ENCODE peak calls at places on chromosomes 16 and 17, in five cellular contexts. R is choroid plexus epithelial cell, L is stomach, O is lower leg skin, K is AG09309. S is an unnamed sample.

GRCh38 chr16:79707867-79708266 is 107.3 kb upstream of the MAF start:
- DNase-seq in O (peak), K (no peak), L (peak), R (no peak), S (no peak)

GRCh38 chr17:68248886-68249872 is 1.3 kb downstream of the AMZ2 start:
- DNase-seq in R (no peak), O (no peak), L (no peak), K (no peak), S (no peak)

GRCh38 chr16:22335668-22336246 is 38.5 kb downstream of the POLR3E start:
- DNase-seq in O (no peak), L (no peak), K (no peak), R (no peak), S (no peak)

GRCh38 chr17:43734376-43734775 is 24.2 kb downstream of the SOST start:
- DNase-seq in O (no peak), K (peak), R (peak), L (no peak), S (no peak)

GRCh38 chr16:88538366-88539060 is 31.7 kb upstream of the ZC3H18 start:
- DNase-seq in R (no peak), L (no peak), K (no peak), O (no peak), S (no peak)

GRCh38 chr16:12773216-12773615 is 30.5 kb downstream of the CPPED1 start:
- DNase-seq in O (no peak), K (no peak), R (no peak), L (peak), S (no peak)

GRCh38 chr16:50696575-50697420 is 3.4 kb downstream of the NOD2 start:
- DNase-seq in K (no peak), L (peak), O (peak), R (peak), S (peak)

GRCh38 chr17:17781591-17782424 is 55.0 kb downstream of the SREBF1 start:
- DNase-seq in L (peak), R (peak), K (no peak), O (no peak), S (peak)

GRCh38 chr17:11130367-11130766 is 110.6 kb upstream of the SHISA6 start:
- DNase-seq in K (no peak), L (no peak), R (no peak), O (no peak), S (no peak)

GRCh38 chr17:35315283-35315682 is 58.1 kb downstream of the SLFN11 start:
- DNase-seq in L (no peak), K (peak), O (peak), R (peak), S (no peak)

GRCh38 chr17:47414612-47415011 is 90.9 kb downstream of the EFCAB13 start:
- DNase-seq in R (no peak), O (no peak), L (no peak), K (no peak), S (no peak)

GRCh38 chr17:4188076-4188475 is 45.1 kb downstream of the CYB5D2 start:
- DNase-seq in O (no peak), K (no peak), R (no peak), L (no peak), S (no peak)

GRCh38 chr17:36641331-36641876 is 40.0 kb downstream of the MRM1 start:
- DNase-seq in O (no peak), K (no peak), R (no peak), L (no peak), S (no peak)

GRCh38 chr17:80294210-80294609 is 33.6 kb downstream of the RNF213 start:
- DNase-seq in R (no peak), O (peak), K (no peak), L (no peak), S (no peak)

GRCh38 chr17:65656390-65657250 is 95.2 kb upstream of the AXIN2 start:
- DNase-seq in O (no peak), R (peak), K (no peak), L (no peak), S (no peak)

GRCh38 chr17:42531455-42532354 is 4.3 kb upstream of the NAGLU start:
- DNase-seq in O (no peak), K (no peak), R (no peak), L (peak), S (peak)

GRCh38 chr17:4043862-4044261 is 79.6 kb upstream of the ATP2A3 start:
- DNase-seq in R (no peak), O (no peak), L (peak), K (no peak), S (peak)

GRCh38 chr17:59941131-59941530 is 23.4 kb downstream of the RNFT1 start:
- DNase-seq in R (no peak), L (no peak), O (no peak), K (no peak), S (no peak)

GRCh38 chr16:12754824-12755543 is 48.7 kb downstream of the CPPED1 start:
- DNase-seq in R (peak), O (no peak), L (no peak), K (peak), S (no peak)

GRCh38 chr16:89101303-89102034 is 7.8 kb downstream of the ACSF3 start:
- DNase-seq in R (no peak), O (no peak), L (no peak), K (no peak), S (no peak)

GRCh38 chr17:27807567-27808470 is 7.5 kb upstream of the NOS2 start:
- DNase-seq in R (no peak), K (no peak), O (no peak), L (peak), S (peak)

GRCh38 chr17:36691606-36692005 is 90.2 kb downstream of the MRM1 start:
- DNase-seq in R (no peak), L (no peak), O (no peak), K (no peak), S (no peak)

GRCh38 chr17:46802831-46803230 is 15.7 kb downstream of the WNT3 start:
- DNase-seq in O (no peak), L (no peak), K (no peak), R (no peak), S (no peak)

GRCh38 chr17:59366773-59367656 is 35.6 kb downstream of the YPEL2 start:
- DNase-seq in R (peak), K (no peak), L (peak), O (no peak), S (peak)

GRCh38 chr17:1529863-1530262 is 13.5 kb upstream of the INPP5K start:
- DNase-seq in K (no peak), O (no peak), R (no peak), L (no peak), S (no peak)

GRCh38 chr16:1082952-1083675 is 10.6 kb downstream of the SSTR5 start:
- DNase-seq in L (no peak), O (no peak), R (no peak), K (no peak), S (no peak)

GRCh38 chr17:62819511-62820221 is 11.6 kb upstream of the MARCHF10 start:
- DNase-seq in R (peak), O (peak), K (peak), L (peak), S (peak)

GRCh38 chr16:68072038-68072695 is 13.0 kb upstream of the NFATC3 start:
- DNase-seq in L (no peak), R (peak), K (no peak), O (peak), S (no peak)

GRCh38 chr16:81601601-81602251 is 157.1 kb downstream of the CMIP start:
- DNase-seq in R (no peak), L (no peak), O (no peak), K (no peak), S (no peak)

GRCh38 chr17:18257747-18258355 is 687 bp downstream of the FLII start:
- DNase-seq in R (peak), K (no peak), O (peak), L (peak), S (peak)

GRCh38 chr17:61362396-61362795 is 37.2 kb upstream of the TBX2 start:
- DNase-seq in K (no peak), R (no peak), O (no peak), L (no peak), S (no peak)

GRCh38 chr16:11736903-11737302 is 5.8 kb downstream of the TXNDC11 start:
- DNase-seq in R (no peak), O (no peak), K (no peak), L (no peak), S (no peak)

GRCh38 chr16:11737678-11738077 is 5.0 kb downstream of the TXNDC11 start:
- DNase-seq in L (no peak), R (no peak), K (no peak), O (no peak), S (no peak)

GRCh38 chr16:11734025-11734652 is 8.5 kb downstream of the TXNDC11 start:
- DNase-seq in L (no peak), R (no peak), O (no peak), K (no peak), S (peak)

GRCh38 chr16:11735801-11736200 is 6.9 kb downstream of the TXNDC11 start:
- DNase-seq in K (no peak), L (no peak), O (no peak), R (no peak), S (no peak)

GRCh38 chr16:11734653-11735043 is 8.0 kb downstream of the TXNDC11 start:
- DNase-seq in L (no peak), K (no peak), R (no peak), O (no peak), S (no peak)
- H3K4me3 ChIP-seq in L (no peak), K (no peak), R (no peak), O (no peak), S (no peak)

DNA sequence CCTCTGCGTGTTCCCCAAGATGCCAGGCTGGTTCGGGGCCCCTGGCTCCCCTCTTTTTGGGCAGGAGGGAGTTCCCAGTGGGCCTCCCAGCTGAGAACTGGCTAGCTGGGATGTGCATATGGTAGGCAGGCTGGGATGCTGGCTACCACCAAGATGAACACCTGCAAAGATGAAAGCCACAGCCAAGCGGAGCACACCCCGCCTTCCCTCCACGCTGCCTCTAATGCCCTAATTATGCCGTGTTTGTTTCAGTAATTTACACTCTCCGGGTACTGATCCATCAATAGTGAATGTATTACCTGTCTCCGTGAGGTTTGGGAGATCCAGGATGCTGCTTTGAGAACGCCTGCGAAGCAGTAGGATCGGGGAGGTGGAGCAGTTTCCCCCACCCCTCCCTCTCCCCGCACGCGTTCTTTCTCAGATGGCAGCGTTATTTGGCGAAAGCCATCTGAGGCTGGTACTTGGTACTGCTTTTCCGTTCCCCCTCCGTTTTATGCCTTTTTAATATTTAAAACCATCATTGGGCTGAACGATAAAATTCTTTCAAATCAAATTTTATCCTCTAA is 28.8 kb upstream of the GSE1 start:
- DNase-seq in O (no peak), R (no peak), L (no peak), K (no peak), S (no peak)
- H3K4me3 ChIP-seq in O (no peak), R (no peak), L (no peak), K (no peak), S (no peak)

GRCh38 chr16:4231367-4231766 is 10.5 kb downstream of the SRL start:
- DNase-seq in O (no peak), L (no peak), R (no peak), K (no peak), S (no peak)
- H3K4me3 ChIP-seq in O (no peak), L (no peak), R (no peak), K (no peak), S (no peak)

GRCh38 chr17:28968269-28968913 is 17.1 kb upstream of the PHF12 start:
- DNase-seq in O (no peak), R (peak), L (no peak), K (no peak), S (peak)

GRCh38 chr17:28970879-28971278 is 19.6 kb upstream of the PHF12 start:
- DNase-seq in O (no peak), L (no peak), K (no peak), R (no peak), S (no peak)

GRCh38 chr17:28968914-28969295 is 17.6 kb upstream of the PHF12 start:
- DNase-seq in L (no peak), O (no peak), K (no peak), R (no peak), S (no peak)

GRCh38 chr17:28969706-28970393 is 18.5 kb upstream of the PHF12 start:
- DNase-seq in K (no peak), O (no peak), R (no peak), L (no peak), S (no peak)

GRCh38 chr17:28967240-28968135 is 16.2 kb upstream of the PHF12 start:
- DNase-seq in K (no peak), L (no peak), O (no peak), R (no peak), S (no peak)
- H3K4me3 ChIP-seq in K (no peak), L (no peak), O (no peak), R (no peak), S (no peak)

DNA sequence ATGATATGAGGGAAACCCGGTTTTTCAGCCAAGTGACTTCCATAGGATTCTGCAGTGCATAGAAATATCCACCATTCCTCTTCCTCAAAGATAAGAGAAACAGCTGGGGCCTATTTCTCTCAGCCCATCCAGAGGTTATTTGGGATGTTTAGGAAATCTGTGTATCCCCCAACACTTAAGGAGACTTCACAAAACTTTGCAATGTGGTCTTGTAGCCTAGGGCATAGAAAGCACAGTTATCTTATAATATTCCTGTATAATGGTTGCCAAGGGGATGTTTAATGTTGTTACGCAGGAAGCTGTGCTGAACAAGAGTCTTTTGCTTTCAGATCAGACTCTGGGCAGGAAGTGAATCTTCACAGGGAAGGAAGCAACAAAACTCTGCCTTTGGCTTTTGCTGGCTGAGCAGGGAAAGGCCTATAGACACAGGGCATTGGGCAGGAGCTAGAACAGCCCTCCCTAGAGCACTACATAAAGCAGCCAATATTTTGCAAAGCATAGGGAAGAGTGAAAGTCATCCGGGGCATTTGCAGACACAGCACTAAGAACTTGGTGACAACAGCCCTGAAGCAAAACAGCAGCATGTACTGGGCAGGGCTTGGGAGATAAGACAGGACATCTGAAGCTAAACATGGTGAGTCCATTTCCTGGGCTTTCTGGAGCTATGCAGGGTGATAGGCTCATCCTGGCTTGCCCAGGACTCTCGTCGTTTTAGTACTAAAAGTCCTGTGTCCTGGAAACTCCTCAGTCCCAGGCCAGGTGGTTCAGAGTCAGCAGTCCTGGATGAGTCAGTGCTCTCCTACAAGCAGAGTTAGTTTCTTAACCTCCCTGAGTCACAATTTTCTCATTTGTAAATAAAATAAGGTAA is 18.7 kb upstream of the BEAN1 start:
- DNase-seq in L (no peak), R (peak), O (peak), K (no peak), S (no peak)
- H3K4me3 ChIP-seq in L (no peak), R (peak), O (no peak), K (no peak), S (no peak)

DNA sequence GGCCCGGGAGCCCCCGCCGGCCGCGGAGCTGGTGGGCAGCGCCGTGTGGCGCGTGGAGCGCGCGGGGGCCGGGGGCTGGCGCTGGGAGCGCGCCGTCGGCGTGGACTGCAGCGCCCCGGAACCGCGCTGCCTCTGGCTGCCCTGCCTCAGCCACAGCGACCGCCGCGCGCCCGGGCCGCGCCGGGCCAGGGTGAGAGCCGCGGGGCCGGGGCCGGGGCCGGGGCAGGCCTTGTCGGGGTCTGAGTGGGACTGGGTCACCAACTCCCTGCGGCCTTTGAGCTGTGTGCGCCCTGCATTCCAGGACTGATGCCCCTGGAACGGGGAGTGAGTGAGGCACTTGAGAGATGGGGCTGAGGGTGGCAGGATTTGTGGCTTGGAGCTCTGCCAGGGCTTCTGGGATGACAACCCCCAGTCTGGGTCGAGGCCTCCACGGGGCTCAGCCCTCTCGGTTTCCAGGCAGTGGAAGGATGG is 25.7 kb downstream of the ARHGAP23 start:
- DNase-seq in O (no peak), K (no peak), L (no peak), R (no peak), S (no peak)
- H3K4me3 ChIP-seq in O (peak), K (peak), L (peak), R (peak), S (no peak)

GRCh38 chr17:56510554-56511342 is 82.8 kb upstream of the NOG start:
- DNase-seq in K (no peak), L (no peak), R (no peak), O (no peak), S (no peak)

GRCh38 chr17:56514899-56515298 is 78.6 kb upstream of the NOG start:
- DNase-seq in K (no peak), L (no peak), O (no peak), R (no peak), S (no peak)

DNA sequence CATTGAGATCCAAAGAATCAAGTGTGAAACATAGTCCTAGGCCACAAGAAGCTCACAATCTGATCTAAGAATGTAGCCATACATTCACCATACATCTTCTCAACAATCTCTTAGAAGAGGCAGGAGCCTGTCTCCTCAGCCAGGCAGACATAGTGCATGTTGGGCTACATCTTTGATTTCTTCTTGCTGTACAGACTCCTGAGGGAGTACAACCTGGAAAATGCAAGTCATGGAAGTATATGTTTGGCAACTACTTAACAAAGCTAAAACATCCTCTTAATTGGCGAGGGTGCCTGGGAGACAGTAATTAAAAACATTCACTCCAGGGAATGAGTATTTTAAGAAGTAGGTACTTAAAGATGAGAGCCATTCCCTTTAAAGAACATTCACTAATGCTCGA is 79.2 kb upstream of the NOG start:
- DNase-seq in L (no peak), K (no peak), O (no peak), R (no peak), S (no peak)
- H3K4me3 ChIP-seq in L (no peak), K (no peak), O (no peak), R (no peak), S (no peak)

GRCh38 chr16:25691519-25692091 is at the start of gene HS3ST4:
- DNase-seq in L (peak), O (no peak), K (no peak), R (no peak), S (no peak)

GRCh38 chr16:25692734-25693508 is 1.2 kb downstream of the HS3ST4 start:
- DNase-seq in O (no peak), L (no peak), R (no peak), K (no peak), S (no peak)

GRCh38 chr16:25692307-25692706 is 548 bp downstream of the HS3ST4 start:
- DNase-seq in K (no peak), L (peak), R (no peak), O (no peak), S (no peak)

GRCh38 chr16:25690563-25691143 is 1.1 kb upstream of the HS3ST4 start:
- DNase-seq in O (no peak), K (no peak), R (no peak), L (peak), S (no peak)

GRCh38 chr16:25693621-25694020 is 1.9 kb downstream of the HS3ST4 start:
- DNase-seq in K (no peak), R (no peak), O (no peak), L (no peak), S (no peak)
- H3K4me3 ChIP-seq in K (no peak), R (no peak), O (no peak), L (peak), S (no peak)

GRCh38 chr17:8227238-8227581 is 16.8 kb upstream of the AURKB start:
- DNase-seq in R (no peak), K (no peak), L (no peak), O (no peak), S (no peak)
- H3K4me3 ChIP-seq in R (peak), K (peak), L (peak), O (no peak), S (no peak)

S was measured in thyroid gland.